ENCODE peak calls at places on chromosomes 3 and 15, in four cellular contexts. One of them, this sample, is unnamed.

GRCh38 chr15:27990411-27991338 is 108.4 kb downstream of the OCA2 start:
- DNase-seq in dorsolateral prefrontal cortex: no peak
- DNase-seq in neural progenitor cell: no peak
- DNase-seq in kidney: no peak
- DNase-seq in this sample: no peak

GRCh38 chr15:63997715-63998442 is 48.4 kb downstream of the DAPK2 start:
- DNase-seq in dorsolateral prefrontal cortex: no peak
- DNase-seq in neural progenitor cell: no peak
- DNase-seq in kidney: no peak
- DNase-seq in this sample: no peak

GRCh38 chr15:80745888-80746287 is 33.3 kb upstream of the CEMIP start:
- DNase-seq in dorsolateral prefrontal cortex: no peak
- DNase-seq in neural progenitor cell: no peak
- DNase-seq in kidney: no peak
- DNase-seq in this sample: no peak

GRCh38 chr15:28917791-28918140 is 32.0 kb downstream of the APBA2 start:
- DNase-seq in neural progenitor cell: no peak
- DNase-seq in dorsolateral prefrontal cortex: no peak
- DNase-seq in kidney: no peak
- DNase-seq in this sample: no peak

GRCh38 chr3:172658344-172659245 is 52.3 kb downstream of the NCEH1 start:
- DNase-seq in neural progenitor cell: no peak
- DNase-seq in dorsolateral prefrontal cortex: no peak
- DNase-seq in kidney: no peak
- DNase-seq in this sample: peak

GRCh38 chr3:136292500-136292899 is 42.4 kb downstream of the PCCB start:
- DNase-seq in dorsolateral prefrontal cortex: no peak
- DNase-seq in kidney: no peak
- DNase-seq in neural progenitor cell: no peak
- DNase-seq in this sample: no peak

GRCh38 chr3:120764206-120764605 is 21.7 kb downstream of the GTF2E1 start:
- DNase-seq in kidney: no peak
- DNase-seq in dorsolateral prefrontal cortex: no peak
- DNase-seq in neural progenitor cell: no peak
- DNase-seq in this sample: no peak

GRCh38 chr3:20125912-20126311 is 60.1 kb downstream of the SGO1 start:
- DNase-seq in neural progenitor cell: no peak
- DNase-seq in kidney: no peak
- DNase-seq in dorsolateral prefrontal cortex: no peak
- DNase-seq in this sample: no peak

GRCh38 chr3:23886311-23886710 is 30.5 kb downstream of the NKIRAS1 start:
- DNase-seq in neural progenitor cell: no peak
- DNase-seq in dorsolateral prefrontal cortex: no peak
- DNase-seq in kidney: no peak
- DNase-seq in this sample: no peak

GRCh38 chr15:72970965-72971746 is 81.1 kb upstream of the NEO1 start:
- DNase-seq in kidney: no peak
- DNase-seq in neural progenitor cell: no peak
- DNase-seq in dorsolateral prefrontal cortex: no peak
- DNase-seq in this sample: no peak

GRCh38 chr3:13332158-13332557 is 88.0 kb downstream of the NUP210 start:
- DNase-seq in dorsolateral prefrontal cortex: no peak
- DNase-seq in kidney: no peak
- DNase-seq in neural progenitor cell: no peak
- DNase-seq in this sample: no peak

GRCh38 chr3:121592856-121593702 is at the start of gene FBXO40:
- DNase-seq in dorsolateral prefrontal cortex: peak
- DNase-seq in kidney: no peak
- DNase-seq in neural progenitor cell: peak
- DNase-seq in this sample: no peak

GRCh38 chr3:160049570-160049969 is 60.9 kb downstream of the IL12A start:
- DNase-seq in kidney: no peak
- DNase-seq in neural progenitor cell: no peak
- DNase-seq in dorsolateral prefrontal cortex: no peak
- DNase-seq in this sample: no peak

GRCh38 chr15:96147267-96147666 is 183.2 kb upstream of the NR2F2 start:
- DNase-seq in neural progenitor cell: no peak
- DNase-seq in kidney: no peak
- DNase-seq in dorsolateral prefrontal cortex: no peak
- DNase-seq in this sample: no peak

GRCh38 chr3:161070252-161070930 is 34.8 kb downstream of the B3GALNT1 start:
- DNase-seq in kidney: no peak
- DNase-seq in dorsolateral prefrontal cortex: no peak
- DNase-seq in neural progenitor cell: peak
- DNase-seq in this sample: no peak

GRCh38 chr15:76871930-76872329 is 33.2 kb downstream of the SCAPER start:
- DNase-seq in kidney: no peak
- DNase-seq in dorsolateral prefrontal cortex: no peak
- DNase-seq in neural progenitor cell: no peak
- DNase-seq in this sample: no peak

GRCh38 chr3:100650651-100651611 is 41.5 kb downstream of the ADGRG7 start:
- DNase-seq in neural progenitor cell: no peak
- DNase-seq in dorsolateral prefrontal cortex: no peak
- DNase-seq in kidney: no peak
- DNase-seq in this sample: no peak

GRCh38 chr15:92636950-92637481 is 18.6 kb downstream of the FAM174B start:
- DNase-seq in kidney: peak
- DNase-seq in neural progenitor cell: no peak
- DNase-seq in dorsolateral prefrontal cortex: no peak
- DNase-seq in this sample: no peak

GRCh38 chr3:17645074-17645698 is 97.2 kb downstream of the TBC1D5 start:
- DNase-seq in neural progenitor cell: peak
- DNase-seq in dorsolateral prefrontal cortex: no peak
- DNase-seq in kidney: no peak
- DNase-seq in this sample: peak

GRCh38 chr3:117696871-117697270 is 987.3 kb downstream of the TUSC7 start:
- DNase-seq in neural progenitor cell: peak
- DNase-seq in kidney: no peak
- DNase-seq in dorsolateral prefrontal cortex: no peak
- DNase-seq in this sample: no peak

GRCh38 chr3:161221881-161222600 is 930 bp downstream of the NMD3 start:
- DNase-seq in neural progenitor cell: no peak
- DNase-seq in dorsolateral prefrontal cortex: no peak
- DNase-seq in kidney: peak
- DNase-seq in this sample: no peak

GRCh38 chr15:50880651-50881114 is 27.8 kb upstream of the AP4E1 start:
- DNase-seq in dorsolateral prefrontal cortex: no peak
- DNase-seq in kidney: no peak
- DNase-seq in neural progenitor cell: no peak
- DNase-seq in this sample: no peak

GRCh38 chr3:149806171-149806778 is 6.7 kb upstream of the RNF13 start:
- DNase-seq in kidney: no peak
- DNase-seq in dorsolateral prefrontal cortex: no peak
- DNase-seq in neural progenitor cell: no peak
- DNase-seq in this sample: no peak

GRCh38 chr3:149812165-149812605 is 830 bp upstream of the RNF13 start:
- DNase-seq in kidney: no peak
- DNase-seq in dorsolateral prefrontal cortex: no peak
- DNase-seq in neural progenitor cell: peak
- DNase-seq in this sample: no peak

GRCh38 chr3:149809694-149810093 is 3.3 kb upstream of the RNF13 start:
- DNase-seq in dorsolateral prefrontal cortex: no peak
- DNase-seq in neural progenitor cell: no peak
- DNase-seq in kidney: no peak
- DNase-seq in this sample: no peak

GRCh38 chr3:149810846-149811245 is 2.2 kb upstream of the RNF13 start:
- DNase-seq in kidney: no peak
- DNase-seq in neural progenitor cell: no peak
- DNase-seq in dorsolateral prefrontal cortex: no peak
- DNase-seq in this sample: no peak

DNA sequence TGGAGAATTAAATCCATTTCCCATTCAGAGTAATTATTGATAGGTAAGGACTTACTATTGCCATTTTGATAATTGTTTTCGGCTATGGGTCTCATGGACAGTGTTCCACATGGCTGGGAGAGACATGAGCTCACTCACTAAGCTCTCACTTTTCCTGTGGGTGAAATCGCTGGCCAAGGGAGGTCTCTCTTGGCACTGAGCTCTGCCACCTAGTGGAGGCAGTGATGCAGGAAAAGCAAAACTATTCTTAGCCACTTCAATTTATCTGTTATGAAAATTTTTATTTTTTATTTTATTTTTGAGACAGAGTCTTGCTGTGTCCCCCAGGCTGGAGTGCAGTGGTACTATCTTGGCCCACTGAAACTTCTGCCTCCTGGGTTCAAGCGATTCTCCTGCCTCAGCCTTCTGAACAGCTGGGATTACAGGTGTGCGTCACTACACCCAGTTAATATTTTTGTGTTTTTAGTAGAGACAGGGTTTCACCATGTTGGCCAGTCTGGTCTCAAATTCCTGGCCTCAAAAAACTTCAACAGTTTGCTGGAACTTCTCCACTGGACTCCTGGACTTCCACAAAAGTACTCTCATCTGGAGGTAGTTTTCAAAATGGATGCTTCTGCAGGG is 4.7 kb upstream of the RNF13 start:
- DNase-seq in neural progenitor cell: peak
- DNase-seq in dorsolateral prefrontal cortex: peak
- DNase-seq in kidney: peak
- DNase-seq in this sample: no peak
- TF ChIP-seq CTCF in neural progenitor cell: peak
- TF ChIP-seq CTCF in dorsolateral prefrontal cortex: peak
- TF ChIP-seq CTCF in kidney: peak
- TF ChIP-seq CTCF in this sample: peak

GRCh38 chr3:118980832-118981231 is 53.8 kb downstream of the IGSF11 start:
- DNase-seq in neural progenitor cell: no peak
- DNase-seq in dorsolateral prefrontal cortex: no peak
- DNase-seq in kidney: no peak
- DNase-seq in this sample: no peak
- TF ChIP-seq CTCF in neural progenitor cell: no peak
- TF ChIP-seq CTCF in dorsolateral prefrontal cortex: no peak
- TF ChIP-seq CTCF in kidney: no peak
- TF ChIP-seq CTCF in this sample: no peak

DNA sequence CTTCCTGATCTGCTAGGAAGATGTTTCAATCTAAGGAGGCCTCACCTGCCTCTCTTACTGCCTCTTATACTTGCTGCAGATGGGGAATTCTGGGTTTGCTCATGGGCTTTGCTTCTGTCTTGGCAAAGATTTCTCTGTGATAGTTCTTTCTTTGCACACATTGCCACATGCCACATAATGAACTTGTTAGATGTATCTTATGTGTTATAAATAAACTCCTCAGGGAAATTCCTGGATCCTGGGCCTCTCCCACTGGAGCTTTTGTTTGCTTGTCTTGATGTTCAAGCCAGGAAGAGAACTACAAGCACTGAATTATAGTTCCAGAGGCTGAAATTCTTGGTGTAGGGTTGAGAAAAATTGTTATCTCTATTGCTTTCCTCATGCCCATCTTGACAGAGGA is 12.2 kb downstream of the RTP1 start:
- DNase-seq in neural progenitor cell: no peak
- DNase-seq in dorsolateral prefrontal cortex: no peak
- DNase-seq in kidney: no peak
- DNase-seq in this sample: no peak
- TF ChIP-seq CTCF in neural progenitor cell: no peak
- TF ChIP-seq CTCF in dorsolateral prefrontal cortex: no peak
- TF ChIP-seq CTCF in kidney: no peak
- TF ChIP-seq CTCF in this sample: no peak

GRCh38 chr3:49120438-49121135 is at the start of gene USP19:
- DNase-seq in kidney: peak
- DNase-seq in neural progenitor cell: peak
- DNase-seq in dorsolateral prefrontal cortex: peak
- DNase-seq in this sample: no peak
- TF ChIP-seq CTCF in kidney: no peak
- TF ChIP-seq CTCF in neural progenitor cell: no peak
- TF ChIP-seq CTCF in dorsolateral prefrontal cortex: no peak
- TF ChIP-seq CTCF in this sample: no peak

GRCh38 chr15:100932676-100933348 is 13.7 kb downstream of the LRRK1 start:
- DNase-seq in kidney: no peak
- DNase-seq in neural progenitor cell: no peak
- DNase-seq in dorsolateral prefrontal cortex: no peak
- DNase-seq in this sample: no peak

GRCh38 chr15:100934166-100934565 is 15.0 kb downstream of the LRRK1 start:
- DNase-seq in dorsolateral prefrontal cortex: no peak
- DNase-seq in kidney: no peak
- DNase-seq in neural progenitor cell: no peak
- DNase-seq in this sample: no peak

GRCh38 chr15:100937171-100937570 is 18.0 kb downstream of the LRRK1 start:
- DNase-seq in neural progenitor cell: no peak
- DNase-seq in dorsolateral prefrontal cortex: no peak
- DNase-seq in kidney: no peak
- DNase-seq in this sample: no peak

GRCh38 chr15:100931143-100931890 is 12.2 kb downstream of the LRRK1 start:
- DNase-seq in neural progenitor cell: no peak
- DNase-seq in dorsolateral prefrontal cortex: no peak
- DNase-seq in kidney: no peak
- DNase-seq in this sample: no peak

DNA sequence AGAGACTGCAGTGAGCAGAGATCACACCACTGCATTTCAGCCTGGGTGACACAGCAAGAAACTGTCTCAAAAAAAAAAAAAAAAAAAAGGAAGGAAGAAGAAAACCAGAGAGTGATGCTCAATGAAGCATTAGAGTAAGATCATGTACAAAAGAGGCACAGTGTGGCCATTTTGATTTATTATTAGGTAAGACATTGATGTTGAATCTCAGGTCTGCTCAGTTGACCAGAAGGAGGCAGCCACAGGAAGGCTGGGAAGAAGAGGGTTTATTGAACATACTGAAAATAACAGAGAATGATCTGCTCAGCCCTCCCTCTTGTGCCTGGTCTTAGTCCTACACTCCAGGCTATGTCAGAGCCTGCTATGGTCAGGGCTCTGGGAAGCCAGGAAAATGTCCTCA is 15.6 kb downstream of the LRRK1 start:
- DNase-seq in neural progenitor cell: no peak
- DNase-seq in kidney: no peak
- DNase-seq in dorsolateral prefrontal cortex: no peak
- DNase-seq in this sample: no peak
- TF ChIP-seq CTCF in neural progenitor cell: no peak
- TF ChIP-seq CTCF in kidney: no peak
- TF ChIP-seq CTCF in dorsolateral prefrontal cortex: no peak
- TF ChIP-seq CTCF in this sample: no peak

This sample was measured in AG04449.